ENCODE peak calls at places on chromosomes 13 and 19, in seven cellular contexts. Q is upper lobe of left lung, S is esophagus squamous epithelium, C is NB4, V is HCT116, B is BJ, Z is bronchial epithelial cell. M is an unnamed sample.

GRCh38 chr13:51614350-51614786 is 30.1 kb downstream of the WDFY2 start:
- DNase-seq in C (no peak), Q (no peak), B (no peak), S (no peak), Z (no peak), V (no peak), M (no peak)

GRCh38 chr19:58261968-58262921 is 16.5 kb upstream of the ZNF8 start:
- DNase-seq in V (no peak), Z (no peak), Q (no peak), S (no peak), C (peak), B (no peak), M (no peak)

GRCh38 chr19:33448159-33448516 is 73.5 kb downstream of the PEPD start:
- DNase-seq in V (no peak), Z (no peak), S (no peak), C (no peak), B (no peak), Q (no peak), M (no peak)

GRCh38 chr13:33375421-33375820 is 89.9 kb upstream of the STARD13 start:
- DNase-seq in Z (no peak), S (no peak), C (peak), Q (no peak), V (no peak), B (no peak), M (no peak)

GRCh38 chr19:19649580-19649995 is 6.1 kb upstream of the GMIP start:
- DNase-seq in B (no peak), Q (no peak), C (no peak), V (no peak), Z (no peak), S (no peak), M (no peak)

GRCh38 chr13:28204690-28205443 is 66.5 kb downstream of the PAN3 start:
- DNase-seq in Z (no peak), C (no peak), B (no peak), Q (no peak), V (no peak), S (no peak), M (no peak)

GRCh38 chr19:14694867-14695266 is 5.0 kb downstream of the ZNF333 start:
- DNase-seq in Z (no peak), C (no peak), Q (no peak), S (no peak), V (no peak), B (no peak), M (no peak)

GRCh38 chr19:11125994-11126685 is 29.4 kb downstream of the SPC24 start:
- DNase-seq in C (peak), S (no peak), Q (peak), Z (no peak), B (no peak), V (peak), M (peak)

GRCh38 chr13:20264271-20265018 is 32.3 kb upstream of the GJB6 start:
- DNase-seq in S (no peak), C (no peak), Z (no peak), V (no peak), B (no peak), Q (no peak), M (no peak)

GRCh38 chr19:31586282-31586681 is 237.0 kb upstream of the TSHZ3 start:
- DNase-seq in B (no peak), Z (no peak), S (no peak), V (no peak), Q (no peak), C (no peak), M (no peak)

GRCh38 chr13:52707375-52707774 is 32.2 kb downstream of the CNMD start:
- DNase-seq in V (no peak), S (no peak), B (no peak), Q (no peak), Z (no peak), C (no peak), M (no peak)

GRCh38 chr19:52189745-52190678 is at the start of gene PPP2R1A:
- DNase-seq in V (peak), Q (peak), Z (peak), C (peak), S (peak), B (peak), M (peak)

GRCh38 chr19:52187407-52187806 is 2.4 kb upstream of the PPP2R1A start:
- DNase-seq in Q (no peak), Z (no peak), V (no peak), B (no peak), S (no peak), C (no peak), M (no peak)

GRCh38 chr19:52191374-52191773 is 1.5 kb downstream of the PPP2R1A start:
- DNase-seq in Z (no peak), B (no peak), C (no peak), Q (no peak), S (no peak), V (no peak), M (no peak)

GRCh38 chr19:52190679-52191293 is 934 bp downstream of the PPP2R1A start:
- DNase-seq in Q (no peak), S (no peak), Z (peak), B (no peak), V (no peak), C (no peak), M (no peak)

DNA sequence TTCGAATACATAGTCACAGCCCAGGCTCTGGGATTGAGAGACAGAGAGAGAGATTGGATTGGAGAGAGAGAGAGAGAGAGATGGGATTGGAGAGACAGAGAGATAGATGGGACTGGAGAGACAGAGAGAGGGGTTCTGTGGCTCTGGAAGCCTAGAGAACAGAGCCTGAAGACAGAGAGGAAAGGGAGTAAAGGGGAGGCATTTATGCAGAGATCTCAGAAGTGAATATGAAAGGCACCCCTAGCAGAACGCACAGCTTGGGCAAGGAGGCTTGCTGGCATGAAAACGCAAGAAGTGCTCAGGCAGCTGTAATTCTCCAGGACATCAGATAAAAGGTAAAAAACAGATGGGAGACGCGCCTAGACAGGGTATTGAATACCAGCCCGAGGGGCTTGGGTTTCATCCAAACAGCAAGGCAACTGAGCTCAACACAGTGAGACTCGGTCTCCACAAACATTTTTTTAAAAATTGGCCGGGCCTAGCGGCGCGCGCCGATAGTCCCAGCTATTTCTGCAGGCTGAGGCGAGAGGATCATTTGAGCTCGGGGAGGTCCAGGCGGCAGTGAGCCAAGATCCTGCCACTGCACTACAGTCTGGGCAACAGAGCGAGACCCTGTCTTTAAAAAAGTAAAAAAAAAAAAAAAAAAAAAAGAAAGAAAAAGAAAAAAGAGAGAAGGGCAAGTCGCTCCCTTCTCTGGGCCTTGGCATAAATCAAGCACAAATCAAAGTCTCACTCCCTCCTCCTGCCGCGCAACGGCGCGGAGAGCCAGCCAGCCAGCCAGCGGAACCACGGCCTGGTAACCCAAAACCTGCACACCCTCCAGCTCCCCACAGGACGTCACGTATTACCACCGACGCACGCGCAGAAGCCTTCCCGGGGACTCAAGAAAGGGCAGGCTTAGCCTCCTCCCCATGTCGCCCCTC is 769 bp upstream of the PPP2R1A start:
- DNase-seq in C (no peak), V (no peak), Z (peak), Q (no peak), B (no peak), S (peak), M (peak)
- TF ChIP-seq CTCF in C (no peak), V (no peak), Z (no peak), Q (peak), B (no peak), S (no peak), M (no peak)

GRCh38 chr19:2663920-2664571 is 38.4 kb downstream of the GNG7 start:
- DNase-seq in B (no peak), S (no peak), V (no peak), Q (no peak), C (peak), Z (no peak), M (no peak)
- TF ChIP-seq CTCF in B (no peak), S (no peak), V (peak), Q (no peak), C (peak), Z (no peak), M (no peak)

GRCh38 chr19:13600091-13600490 is 93.8 kb upstream of the CACNA1A start:
- DNase-seq in V (no peak), S (no peak), Q (no peak), C (no peak), B (no peak), Z (no peak), M (no peak)

GRCh38 chr19:13598098-13598497 is 91.8 kb upstream of the CACNA1A start:
- DNase-seq in Q (no peak), Z (no peak), B (no peak), S (no peak), V (no peak), C (no peak), M (no peak)

GRCh38 chr19:13599681-13600080 is 93.4 kb upstream of the CACNA1A start:
- DNase-seq in Q (no peak), V (no peak), S (no peak), Z (no peak), C (no peak), B (no peak), M (no peak)

GRCh38 chr19:13600802-13601201 is 94.5 kb upstream of the CACNA1A start:
- DNase-seq in V (no peak), B (no peak), C (no peak), Z (no peak), S (no peak), Q (no peak), M (no peak)

DNA sequence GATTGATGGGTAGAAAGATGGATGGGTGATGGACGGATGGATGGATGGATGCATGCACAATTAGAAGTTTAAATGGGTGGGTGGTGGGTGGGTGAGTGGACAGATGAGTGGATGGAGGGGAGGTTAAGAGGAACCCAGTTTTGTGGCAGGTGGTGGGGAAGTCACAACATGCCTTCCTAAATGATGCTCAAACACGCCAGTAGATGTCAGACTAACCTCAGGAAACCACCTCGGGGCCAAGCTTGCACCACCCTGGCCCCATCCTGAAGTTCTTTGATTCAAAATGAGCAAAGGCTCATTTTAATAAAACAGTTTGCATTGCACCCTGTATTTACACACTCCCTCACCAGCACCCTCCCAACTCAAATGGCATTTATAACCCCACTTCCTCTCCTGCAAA is 91.3 kb upstream of the CACNA1A start:
- DNase-seq in B (no peak), C (peak), Z (peak), V (peak), S (no peak), Q (peak), M (no peak)
- TF ChIP-seq CTCF in B (peak), C (peak), Z (peak), V (peak), S (peak), Q (peak), M (peak)

GRCh38 chr19:5339950-5340636 is 519 bp downstream of the PTPRS start:
- DNase-seq in V (no peak), Q (no peak), Z (no peak), B (no peak), S (no peak), C (peak), M (no peak)
- TF ChIP-seq CTCF in V (peak), Q (no peak), Z (no peak), B (no peak), S (no peak), C (no peak), M (no peak)

GRCh38 chr13:31122143-31122542 is 39.6 kb downstream of the HSPH1 start:
- DNase-seq in Z (no peak), Q (no peak), C (no peak), V (no peak), S (no peak), B (no peak), M (no peak)

GRCh38 chr13:31119966-31120733 is 41.6 kb downstream of the HSPH1 start:
- DNase-seq in S (no peak), B (no peak), Q (no peak), Z (no peak), C (no peak), V (no peak), M (no peak)

GRCh38 chr13:31122544-31123260 is 39.0 kb downstream of the HSPH1 start:
- DNase-seq in V (no peak), C (no peak), Q (no peak), Z (no peak), B (no peak), S (no peak), M (no peak)

GRCh38 chr13:31121327-31122140 is 40.2 kb downstream of the HSPH1 start:
- DNase-seq in Q (no peak), B (no peak), V (no peak), Z (no peak), C (no peak), S (no peak), M (no peak)

GRCh38 chr13:31124225-31124624 is 37.5 kb downstream of the HSPH1 start:
- DNase-seq in C (no peak), S (no peak), V (no peak), B (no peak), Q (no peak), Z (no peak), M (no peak)
- TF ChIP-seq CTCF in C (no peak), S (no peak), V (no peak), B (no peak), Q (no peak), Z (no peak), M (no peak)

M was measured in mesothelial cell of epicardium.